ENCODE peak calls at places on chromosomes 1 and 21, in five cellular contexts. R is CD8-positive, alpha-beta T cell; D is astrocyte of the cerebellum; I is cardiac fibroblast; C is GM12865. X is an unnamed sample.

GRCh38 chr1:18793164-18793563 is 66.3 kb downstream of the TAS1R2 start:
- DNase-seq in R (no peak), D (no peak), I (no peak), C (no peak), X (no peak)

GRCh38 chr1:84174051-84174556 is 30.0 kb downstream of the PRKACB start:
- DNase-seq in R (no peak), D (peak; percentile 59), I (peak; percentile 44), C (no peak), X (no peak)

GRCh38 chr1:221839321-221839720 is 97.4 kb upstream of the DUSP10 start:
- DNase-seq in R (no peak), D (no peak), I (no peak), C (peak; percentile 57), X (no peak)

GRCh38 chr1:95451904-95452303 is 217.9 kb downstream of the RWDD3 start:
- DNase-seq in R (no peak), D (no peak), I (no peak), C (no peak), X (no peak)

GRCh38 chr1:206050655-206051235 is 2.2 kb upstream of the RHEX start:
- DNase-seq in R (no peak), D (no peak), I (no peak), C (peak; percentile 99), X (no peak)

GRCh38 chr21:41659791-41660560 is 106.9 kb downstream of the RIPK4 start:
- DNase-seq in R (no peak), D (no peak), I (peak; percentile 70), C (no peak), X (no peak)

GRCh38 chr1:11499825-11500331 is 20.9 kb downstream of the DISP3 start:
- DNase-seq in R (no peak), D (no peak), I (no peak), C (no peak), X (no peak)

GRCh38 chr1:44553771-44554170 is 120.5 kb downstream of the TMEM53 start:
- DNase-seq in R (no peak), D (no peak), I (peak; percentile 48), C (no peak), X (no peak)

GRCh38 chr1:15094056-15094455 is 59.5 kb upstream of the TMEM51 start:
- DNase-seq in R (no peak), D (no peak), I (no peak), C (no peak), X (no peak)

GRCh38 chr21:26966978-26967913 is at the start of gene ADAMTS5:
- DNase-seq in R (no peak), D (no peak), I (peak; percentile 56), C (no peak), X (peak; percentile 35)

GRCh38 chr1:2269193-2269921 is 41.2 kb downstream of the SKI start:
- DNase-seq in R (no peak), D (no peak), I (no peak), C (no peak), X (no peak)

GRCh38 chr1:110383311-110383990 is 7.4 kb downstream of the SLC16A4 start:
- DNase-seq in R (no peak), D (no peak), I (peak; percentile 53), C (no peak), X (no peak)

GRCh38 chr1:26220199-26220912 is 13.6 kb upstream of the CEP85 start:
- DNase-seq in R (no peak), D (no peak), I (no peak), C (no peak), X (no peak)

GRCh38 chr1:243263824-243264223 is 8.0 kb downstream of the SDCCAG8 start:
- DNase-seq in R (no peak), D (no peak), I (no peak), C (no peak), X (no peak)

GRCh38 chr1:187920976-187921375 is 1092.2 kb downstream of the PLA2G4A start:
- DNase-seq in R (no peak), D (no peak), I (no peak), C (no peak), X (no peak)

GRCh38 chr1:67236277-67236676 is 70.0 kb downstream of the IL23R start:
- DNase-seq in R (no peak), D (no peak), I (no peak), C (no peak), X (no peak)

GRCh38 chr1:202305168-202305567 is 36.6 kb downstream of the UBE2T start:
- DNase-seq in R (no peak), D (no peak), I (no peak), C (no peak), X (no peak)

GRCh38 chr1:93811646-93812045 is 67.4 kb downstream of the DNTTIP2 start:
- DNase-seq in R (no peak), D (no peak), I (peak; percentile 33), C (no peak), X (no peak)

GRCh38 chr1:53461329-53462044 is 2.3 kb downstream of the DMRTB1 start:
- DNase-seq in R (no peak), D (no peak), I (no peak), C (no peak), X (no peak)

GRCh38 chr1:156838972-156839371 is 19.9 kb downstream of the INSRR start:
- DNase-seq in R (peak; percentile 70), D (no peak), I (peak; percentile 24), C (peak; percentile 39), X (peak; percentile 68)

GRCh38 chr1:94974224-94974623 is 47.3 kb upstream of the CNN3 start:
- DNase-seq in R (no peak), D (peak; percentile 52), I (peak; percentile 76), C (no peak), X (no peak)

GRCh38 chr1:81305997-81306452 is 494.7 kb upstream of the ADGRL2 start:
- DNase-seq in R (no peak), D (peak; percentile 35), I (peak; percentile 69), C (peak; percentile 65), X (no peak)
- TF ChIP-seq CTCF in R (no peak), D (peak; percentile 46), I (peak; percentile 17), C (peak; percentile 44), X (peak; percentile 64)

GRCh38 chr1:30521261-30521865 is 202.0 kb downstream of the MATN1 start:
- DNase-seq in R (peak; percentile 27), D (no peak), I (no peak), C (no peak), X (no peak)
- TF ChIP-seq CTCF in R (no peak), D (no peak), I (no peak), C (no peak), X (no peak)

GRCh38 chr1:179955731-179956130 is 1.1 kb downstream of the CEP350 start:
- DNase-seq in R (no peak), D (no peak), I (no peak), C (no peak), X (no peak)

GRCh38 chr1:179953974-179954493 is 576 bp upstream of the CEP350 start:
- DNase-seq in R (no peak), D (no peak), I (no peak), C (peak; percentile 78), X (no peak)

GRCh38 chr1:179952181-179952580 is 2.4 kb upstream of the CEP350 start:
- DNase-seq in R (no peak), D (no peak), I (no peak), C (no peak), X (no peak)

GRCh38 chr1:179955318-179955638 is 668 bp downstream of the CEP350 start:
- DNase-seq in R (no peak), D (no peak), I (no peak), C (no peak), X (no peak)

GRCh38 chr1:179954494-179955317 is at the start of gene CEP350:
- DNase-seq in R (peak; percentile 97), D (peak; percentile 99), I (peak; percentile 100), C (peak; percentile 100), X (no peak)
- TF ChIP-seq CTCF in R (no peak), D (no peak), I (no peak), C (no peak), X (no peak)

DNA sequence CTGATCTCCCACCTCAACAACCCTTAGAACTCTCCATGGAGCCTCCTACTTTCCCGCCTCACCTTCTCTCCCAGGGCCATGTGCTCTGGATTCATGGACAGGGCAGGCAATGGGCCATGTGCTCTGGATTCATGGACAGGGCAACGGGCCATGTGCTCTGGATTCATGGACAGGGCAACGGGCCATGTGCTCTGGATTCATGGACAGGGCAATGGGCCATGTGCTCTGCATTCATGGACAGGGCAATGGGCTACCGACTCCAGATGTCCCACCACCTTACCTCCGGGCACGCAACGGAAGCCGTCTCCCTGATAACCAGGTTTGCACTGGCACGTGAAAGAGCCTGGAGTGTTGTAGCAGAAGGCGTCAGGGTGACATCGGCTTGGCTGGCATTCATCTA is 53.2 kb downstream of the NID1 start:
- DNase-seq in R (no peak), D (no peak), I (no peak), C (no peak), X (no peak)
- TF ChIP-seq CTCF in R (no peak), D (no peak), I (no peak), C (no peak), X (no peak)

DNA sequence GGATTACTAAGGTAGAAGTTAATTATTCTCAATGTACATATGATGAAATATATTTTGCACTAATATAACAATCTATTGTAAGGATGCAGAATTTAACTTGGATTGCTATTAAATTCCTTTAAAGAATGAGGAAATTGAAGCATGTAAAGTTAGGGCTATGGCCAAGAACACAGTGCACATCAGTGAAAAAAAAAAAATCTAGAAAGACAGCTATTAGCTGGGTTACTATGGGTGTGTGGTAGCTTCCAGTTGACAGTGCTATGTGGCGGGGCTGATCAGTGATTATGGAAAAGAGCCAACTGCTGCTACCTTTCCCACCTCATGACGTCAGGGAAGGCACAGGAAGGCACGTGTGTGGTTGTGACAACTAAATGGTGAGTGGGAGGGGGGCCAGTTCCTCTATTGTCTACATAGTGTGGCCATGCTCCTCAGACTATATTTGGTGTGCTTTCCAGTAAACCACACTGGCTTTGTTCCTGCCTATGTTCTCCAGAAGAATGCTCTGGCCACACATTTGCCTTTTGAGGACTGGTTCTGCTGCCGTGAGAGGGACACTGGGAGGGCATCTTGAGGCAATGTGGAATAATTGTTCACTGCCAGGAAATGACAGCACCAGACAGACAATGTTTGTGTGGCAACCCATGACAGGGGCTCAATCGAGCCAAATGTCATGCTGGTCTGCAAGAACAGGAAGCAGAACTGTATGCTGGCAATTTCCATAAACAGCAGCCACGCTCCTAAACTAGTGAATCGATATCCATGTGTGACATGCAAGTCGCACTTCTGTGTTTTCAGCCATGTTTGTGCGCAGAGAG is 2.9 kb upstream of the SDE2 start:
- DNase-seq in R (peak; percentile 58), D (no peak), I (peak; percentile 67), C (peak; percentile 67), X (no peak)
- TF ChIP-seq CTCF in R (no peak), D (no peak), I (no peak), C (no peak), X (no peak)

DNA sequence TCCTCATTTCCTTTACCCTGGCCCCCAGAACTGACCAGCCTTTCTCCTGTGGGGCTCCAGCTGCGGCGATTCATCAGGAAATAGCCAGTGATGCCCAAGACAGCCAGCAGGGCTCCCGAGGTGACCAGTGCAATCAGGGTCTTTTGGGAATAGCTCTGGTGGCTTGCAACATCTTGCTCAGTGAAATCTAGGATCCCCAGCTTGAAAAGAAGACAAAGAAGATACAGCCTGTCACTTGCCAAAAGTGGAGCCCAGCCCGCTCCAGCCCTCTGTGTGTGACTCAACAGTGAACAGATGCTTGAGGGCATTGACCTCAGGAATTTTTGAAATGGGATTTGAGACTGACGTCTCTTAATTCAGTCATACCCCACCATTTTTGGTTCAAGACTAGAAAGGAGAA is 22.3 kb downstream of the CD34 start:
- DNase-seq in R (no peak), D (no peak), I (peak; percentile 48), C (no peak), X (no peak)
- TF ChIP-seq CTCF in R (no peak), D (no peak), I (peak; percentile 39), C (no peak), X (no peak)

GRCh38 chr1:88922214-88922613 is 30.8 kb upstream of the GTF2B start:
- DNase-seq in R (no peak), D (no peak), I (no peak), C (no peak), X (no peak)
- TF ChIP-seq CTCF in R (no peak), D (no peak), I (no peak), C (no peak), X (no peak)

GRCh38 chr1:168628807-168629206 is 52.4 kb downstream of the XCL1 start:
- DNase-seq in R (no peak), D (no peak), I (peak; percentile 35), C (no peak), X (no peak)
- TF ChIP-seq CTCF in R (no peak), D (no peak), I (no peak), C (no peak), X (no peak)

X was measured in D721Med.